ENCODE peak calls at places on chromosomes 12 and 14, in seven cellular contexts. A is choroid plexus epithelial cell; H is A549; U is COR-L47; V is heart right ventricle; B is activated gamma-delta T cell treated with anti-CD3 and anti-CD28 coated beads, Interleukin-2, amount 50 U/mL, for 16 hours; Q is HuH-7.5. R is an unnamed sample.

GRCh38 chr12:50201987-50202521 is 34.9 kb upstream of the CERS5 start:
- DNase-seq in A (peak), H (no peak), U (no peak), V (no peak), B (no peak), Q (no peak), R (no peak)

GRCh38 chr12:3564411-3564810 is 73.4 kb downstream of the PRMT8 start:
- DNase-seq in A (no peak), H (no peak), U (no peak), V (no peak), B (no peak), Q (no peak), R (no peak)

GRCh38 chr14:33592298-33592697 is 358.6 kb downstream of the EGLN3 start:
- DNase-seq in A (peak), H (no peak), U (no peak), V (no peak), B (no peak), Q (no peak), R (no peak)

GRCh38 chr12:67531519-67531918 is 117.0 kb upstream of the DYRK2 start:
- DNase-seq in A (no peak), H (no peak), U (no peak), V (no peak), B (no peak), Q (no peak), R (no peak)

GRCh38 chr14:63701614-63702291 is 26.1 kb downstream of the SGPP1 start:
- DNase-seq in A (no peak), H (no peak), U (no peak), V (no peak), B (no peak), Q (no peak), R (no peak)

GRCh38 chr12:40565029-40565633 is 127.1 kb upstream of the CNTN1 start:
- DNase-seq in A (no peak), H (no peak), U (peak), V (no peak), B (no peak), Q (no peak), R (no peak)

GRCh38 chr14:57091030-57091608 is 177.6 kb downstream of the EXOC5 start:
- DNase-seq in A (no peak), H (no peak), U (no peak), V (no peak), B (no peak), Q (no peak), R (no peak)

GRCh38 chr12:88202500-88202899 is 60.4 kb downstream of the TMTC3 start:
- DNase-seq in A (peak), H (no peak), U (no peak), V (no peak), B (no peak), Q (no peak), R (no peak)

GRCh38 chr12:87439990-87440827 is 589.0 kb downstream of the C12orf50 start:
- DNase-seq in A (peak), H (peak), U (no peak), V (no peak), B (no peak), Q (no peak), R (no peak)

GRCh38 chr12:53489242-53489915 is 9.9 kb downstream of the MAP3K12 start:
- DNase-seq in A (no peak), H (no peak), U (no peak), V (no peak), B (no peak), Q (no peak), R (no peak)

GRCh38 chr14:100591453-100592371 is 4.5 kb upstream of the BEGAIN start:
- DNase-seq in A (no peak), H (no peak), U (no peak), V (no peak), B (no peak), Q (no peak), R (no peak)

GRCh38 chr12:40971911-40972310 is 216.2 kb upstream of the PDZRN4 start:
- DNase-seq in A (peak), H (no peak), U (no peak), V (no peak), B (no peak), Q (no peak), R (no peak)

GRCh38 chr14:23104591-23105347 is at the start of gene CIROP:
- DNase-seq in A (peak), H (no peak), U (no peak), V (no peak), B (no peak), Q (no peak), R (no peak)

R was measured in stimulated activated effector memory CD8-positive, alpha-beta T cell treated with anti-CD3 and anti-CD28 coated beads, Interleukin-12 subunit alpha, Interleukin-12 subunit beta, amount 100 ng/mL, for 72 hours.